ENCODE peak calls at places on chromosomes 6 and 20, in four cellular contexts. One of them, this sample, is unnamed.
A peak's percentile ranks its signal among the peaks of the same experiment; 100 is the strongest.

GRCh38 chr20:5447188-5447587 is 130.4 kb upstream of the PROKR2 start:
- DNase-seq in hepatocyte: no peak
- DNase-seq in mucosa of descending colon: no peak
- DNase-seq in foreskin melanocyte: no peak
- DNase-seq in this sample: no peak

GRCh38 chr20:50526403-50526989 is 16.3 kb downstream of the PTPN1 start:
- DNase-seq in foreskin melanocyte: no peak
- DNase-seq in mucosa of descending colon: no peak
- DNase-seq in hepatocyte: no peak
- DNase-seq in this sample: no peak

GRCh38 chr20:37259865-37260264 is 1.7 kb downstream of the GHRH start:
- DNase-seq in foreskin melanocyte: no peak
- DNase-seq in mucosa of descending colon: no peak
- DNase-seq in hepatocyte: no peak
- DNase-seq in this sample: no peak

GRCh38 chr6:18245642-18246041 is 18.7 kb downstream of the DEK start:
- DNase-seq in foreskin melanocyte: no peak
- DNase-seq in hepatocyte: no peak
- DNase-seq in mucosa of descending colon: no peak
- DNase-seq in this sample: no peak

GRCh38 chr6:14401181-14401745 is 283.7 kb downstream of the CD83 start:
- DNase-seq in hepatocyte: no peak
- DNase-seq in foreskin melanocyte: no peak
- DNase-seq in mucosa of descending colon: no peak
- DNase-seq in this sample: no peak

GRCh38 chr20:36105731-36106226 is 48.8 kb upstream of the EPB41L1 start:
- DNase-seq in hepatocyte: no peak
- DNase-seq in mucosa of descending colon: peak; percentile 82
- DNase-seq in foreskin melanocyte: no peak
- DNase-seq in this sample: no peak

GRCh38 chr6:73648166-73648565 is 5.6 kb downstream of the SLC17A5 start:
- DNase-seq in foreskin melanocyte: no peak
- DNase-seq in mucosa of descending colon: no peak
- DNase-seq in hepatocyte: no peak
- DNase-seq in this sample: no peak

GRCh38 chr6:133764011-133764812 is 124.7 kb upstream of the TCF21 start:
- DNase-seq in foreskin melanocyte: no peak
- DNase-seq in hepatocyte: no peak
- DNase-seq in mucosa of descending colon: no peak
- DNase-seq in this sample: no peak

GRCh38 chr6:111418971-111419693 is 63.9 kb downstream of the REV3L start:
- DNase-seq in mucosa of descending colon: no peak
- DNase-seq in hepatocyte: no peak
- DNase-seq in foreskin melanocyte: no peak
- DNase-seq in this sample: no peak

GRCh38 chr20:36210561-36210960 is 25.7 kb upstream of the AAR2 start:
- DNase-seq in foreskin melanocyte: no peak
- DNase-seq in hepatocyte: no peak
- DNase-seq in mucosa of descending colon: no peak
- DNase-seq in this sample: peak; percentile 21

GRCh38 chr6:42278131-42278853 is 60.6 kb upstream of the MRPS10 start:
- DNase-seq in hepatocyte: no peak
- DNase-seq in foreskin melanocyte: no peak
- DNase-seq in mucosa of descending colon: no peak
- DNase-seq in this sample: no peak

GRCh38 chr6:38973178-38974057 is 75.2 kb upstream of the GLP1R start:
- DNase-seq in hepatocyte: peak; percentile 75
- DNase-seq in mucosa of descending colon: no peak
- DNase-seq in foreskin melanocyte: peak; percentile 14
- DNase-seq in this sample: peak; percentile 77

GRCh38 chr6:1610497-1611321 is 994 bp downstream of the FOXC1 start:
- DNase-seq in mucosa of descending colon: no peak
- DNase-seq in hepatocyte: peak; percentile 25
- DNase-seq in foreskin melanocyte: no peak
- DNase-seq in this sample: peak; percentile 40